ENCODE peak calls at places on chromosomes 2 and 18, in ten cellular contexts. J is astrocyte; E is cerebellar cortex; S is H54; C is kidney; V is GM18507; N is stimulated activated CD4-positive, alpha-beta T cell treated with anti-CD3 and anti-CD28 coated beads, Interleukin-2, amount 100 ng/mL, for 24 hours; D is HFF-Myc; U is retina; I is activated CD8-positive, alpha-beta memory T cell treated with anti-CD3 and anti-CD28 coated beads, Interleukin-2, amount 50 U/mL, for 4 hours. A is an unnamed sample.

GRCh38 chr2:127680706-127681287 is 5.5 kb upstream of the LIMS2 start:
- DNase-seq in J (no peak), E (no peak), S (no peak), C (no peak), V (no peak), N (no peak), D (no peak), U (no peak), I (no peak), A (no peak)

GRCh38 chr2:8535398-8535755 is 146.5 kb upstream of the ID2 start:
- DNase-seq in J (no peak), E (no peak), S (no peak), C (no peak), V (no peak), N (no peak), D (no peak), U (no peak), I (no peak), A (no peak)

GRCh38 chr18:35029103-35029502 is 12.1 kb upstream of the MAPRE2 start:
- DNase-seq in J (peak), E (no peak), S (no peak), C (peak), V (no peak), N (no peak), D (no peak), U (no peak), I (no peak), A (no peak)

GRCh38 chr2:111678651-111679050 is 205.3 kb downstream of the ANAPC1 start:
- DNase-seq in J (peak), E (no peak), S (no peak), C (no peak), V (no peak), N (no peak), D (no peak), U (no peak), I (no peak), A (no peak)

GRCh38 chr18:49135871-49136270 is 185.1 kb upstream of the SMAD7 start:
- DNase-seq in J (peak), E (peak), S (no peak), C (no peak), V (no peak), N (no peak), D (peak), U (no peak), I (no peak), A (no peak)

GRCh38 chr2:85754313-85755095 is 713 bp downstream of the ATOH8 start:
- DNase-seq in J (peak), E (no peak), S (no peak), C (peak), V (no peak), N (peak), D (no peak), U (peak), I (peak), A (no peak)

GRCh38 chr2:200483729-200484198 is 26.1 kb downstream of the KCTD18 start:
- DNase-seq in J (no peak), E (peak), S (peak), C (no peak), V (no peak), N (peak), D (no peak), U (no peak), I (no peak), A (no peak)

GRCh38 chr2:207974214-207974600 is 51.1 kb downstream of the PLEKHM3 start:
- DNase-seq in J (no peak), E (no peak), S (no peak), C (no peak), V (no peak), N (no peak), D (no peak), U (no peak), I (no peak), A (no peak)

GRCh38 chr2:233982421-233983121 is 65.4 kb downstream of the TRPM8 start:
- DNase-seq in J (peak), E (no peak), S (peak), C (no peak), V (no peak), N (no peak), D (peak), U (no peak), I (no peak), A (no peak)

GRCh38 chr2:15725788-15726112 is 134.1 kb downstream of the DDX1 start:
- DNase-seq in J (no peak), E (no peak), S (no peak), C (no peak), V (no peak), N (no peak), D (no peak), U (no peak), I (no peak), A (no peak)

GRCh38 chr18:45320724-45321123 is 294.6 kb upstream of the SLC14A2 start:
- DNase-seq in J (peak), E (no peak), S (no peak), C (no peak), V (no peak), N (no peak), D (no peak), U (no peak), I (no peak), A (no peak)

GRCh38 chr2:113818382-113818951 is 62.0 kb upstream of the SLC35F5 start:
- DNase-seq in J (peak), E (peak), S (peak), C (peak), V (no peak), N (no peak), D (peak), U (peak), I (no peak), A (peak)

GRCh38 chr2:113230531-113230930 is 48.2 kb downstream of the PAX8 start:
- DNase-seq in J (no peak), E (no peak), S (no peak), C (no peak), V (no peak), N (no peak), D (no peak), U (no peak), I (no peak), A (no peak)

GRCh38 chr18:56233595-56233994 is 404.8 kb downstream of the TXNL1 start:
- DNase-seq in J (peak), E (peak), S (peak), C (no peak), V (no peak), N (no peak), D (peak), U (no peak), I (no peak), A (no peak)

GRCh38 chr18:54209471-54210180 is 14.8 kb downstream of the MBD2 start:
- DNase-seq in J (no peak), E (no peak), S (no peak), C (no peak), V (no peak), N (no peak), D (no peak), U (no peak), I (no peak), A (no peak)

GRCh38 chr2:170813611-170814550 is 2.8 kb upstream of the GAD1 start:
- DNase-seq in J (peak), E (no peak), S (no peak), C (no peak), V (no peak), N (no peak), D (peak), U (peak), I (no peak), A (no peak)

GRCh38 chr18:56309104-56309503 is 329.3 kb downstream of the TXNL1 start:
- DNase-seq in J (no peak), E (no peak), S (no peak), C (no peak), V (no peak), N (no peak), D (no peak), U (no peak), I (no peak), A (no peak)

GRCh38 chr18:23487738-23488625 is 15.3 kb upstream of the RMC1 start:
- DNase-seq in J (peak), E (no peak), S (no peak), C (no peak), V (no peak), N (peak), D (no peak), U (no peak), I (peak), A (peak)

GRCh38 chr2:222903234-222904220 is 42.7 kb downstream of the ACSL3 start:
- DNase-seq in J (no peak), E (peak), S (no peak), C (no peak), V (peak), N (peak), D (no peak), U (peak), I (no peak), A (no peak)